ENCODE peak calls at places on chromosomes 1 and 21, in five cellular contexts. One of them, this sample, is unnamed.

GRCh38 chr1:171160181-171160580 is 24.9 kb upstream of the FMO2 start:
- DNase-seq in mesendoderm: no peak
- DNase-seq in CD4-positive, alpha-beta memory T cell: no peak
- DNase-seq in adipocyte: no peak
- DNase-seq in GM23248: no peak
- DNase-seq in this sample: no peak

GRCh38 chr1:226002667-226003501 is 3.7 kb upstream of the SDE2 start:
- DNase-seq in mesendoderm: peak; percentile 97
- DNase-seq in CD4-positive, alpha-beta memory T cell: no peak
- DNase-seq in adipocyte: no peak
- DNase-seq in GM23248: peak; percentile 90
- DNase-seq in this sample: no peak

GRCh38 chr1:230430499-230430898 is 4.4 kb upstream of the PGBD5 start:
- DNase-seq in mesendoderm: no peak
- DNase-seq in CD4-positive, alpha-beta memory T cell: no peak
- DNase-seq in adipocyte: no peak
- DNase-seq in GM23248: no peak
- DNase-seq in this sample: no peak

GRCh38 chr1:245500546-245500945 is 345.8 kb downstream of the KIF26B start:
- DNase-seq in mesendoderm: peak; percentile 57
- DNase-seq in CD4-positive, alpha-beta memory T cell: no peak
- DNase-seq in adipocyte: peak; percentile 96
- DNase-seq in GM23248: peak; percentile 96
- DNase-seq in this sample: no peak

GRCh38 chr1:41354956-41355355 is 6.3 kb upstream of the FOXO6 start:
- DNase-seq in mesendoderm: no peak
- DNase-seq in CD4-positive, alpha-beta memory T cell: no peak
- DNase-seq in adipocyte: no peak
- DNase-seq in GM23248: no peak
- DNase-seq in this sample: no peak

GRCh38 chr1:47262787-47263413 is 30.9 kb upstream of the TAL1 start:
- DNase-seq in mesendoderm: peak; percentile 66
- DNase-seq in CD4-positive, alpha-beta memory T cell: peak; percentile 8
- DNase-seq in adipocyte: peak; percentile 43
- DNase-seq in GM23248: peak; percentile 73
- DNase-seq in this sample: peak; percentile 33

GRCh38 chr21:17539323-17539722 is 26.5 kb downstream of the CXADR start:
- DNase-seq in mesendoderm: no peak
- DNase-seq in CD4-positive, alpha-beta memory T cell: no peak
- DNase-seq in adipocyte: no peak
- DNase-seq in GM23248: no peak
- DNase-seq in this sample: no peak

GRCh38 chr1:3119748-3120524 is 50.9 kb downstream of the PRDM16 start:
- DNase-seq in mesendoderm: peak; percentile 14
- DNase-seq in CD4-positive, alpha-beta memory T cell: no peak
- DNase-seq in adipocyte: no peak
- DNase-seq in GM23248: no peak
- DNase-seq in this sample: no peak

GRCh38 chr1:17776426-17776825 is 21.3 kb downstream of the ACTL8 start:
- DNase-seq in mesendoderm: no peak
- DNase-seq in CD4-positive, alpha-beta memory T cell: no peak
- DNase-seq in adipocyte: no peak
- DNase-seq in GM23248: no peak
- DNase-seq in this sample: no peak

GRCh38 chr1:1004780-1005697 is 5.1 kb upstream of the HES4 start:
- DNase-seq in mesendoderm: peak; percentile 76
- DNase-seq in CD4-positive, alpha-beta memory T cell: no peak
- DNase-seq in adipocyte: peak; percentile 32
- DNase-seq in GM23248: peak; percentile 62
- DNase-seq in this sample: no peak

GRCh38 chr1:153344718-153345025 is 4.0 kb downstream of the PGLYRP4 start:
- DNase-seq in mesendoderm: no peak
- DNase-seq in CD4-positive, alpha-beta memory T cell: no peak
- DNase-seq in adipocyte: no peak
- DNase-seq in GM23248: no peak
- DNase-seq in this sample: no peak

GRCh38 chr1:16053781-16054502 is 10.4 kb downstream of the CLCNKB start:
- DNase-seq in mesendoderm: no peak
- DNase-seq in CD4-positive, alpha-beta memory T cell: no peak
- DNase-seq in adipocyte: no peak
- DNase-seq in GM23248: no peak
- DNase-seq in this sample: no peak

GRCh38 chr1:181149326-181150000 is 61.0 kb downstream of the IER5 start:
- DNase-seq in mesendoderm: no peak
- DNase-seq in CD4-positive, alpha-beta memory T cell: peak; percentile 77
- DNase-seq in adipocyte: no peak
- DNase-seq in GM23248: no peak
- DNase-seq in this sample: no peak

GRCh38 chr1:206608108-206608698 is 4.1 kb downstream of the EIF2D start:
- DNase-seq in mesendoderm: peak; percentile 45
- DNase-seq in CD4-positive, alpha-beta memory T cell: peak; percentile 52
- DNase-seq in adipocyte: peak; percentile 60
- DNase-seq in GM23248: peak; percentile 68
- DNase-seq in this sample: no peak

GRCh38 chr1:150708595-150708994 is 11.6 kb upstream of the GOLPH3L start:
- DNase-seq in mesendoderm: no peak
- DNase-seq in CD4-positive, alpha-beta memory T cell: no peak
- DNase-seq in adipocyte: no peak
- DNase-seq in GM23248: no peak
- DNase-seq in this sample: no peak

GRCh38 chr1:31662463-31662862 is 17.8 kb upstream of the PEF1 start:
- DNase-seq in mesendoderm: no peak
- DNase-seq in CD4-positive, alpha-beta memory T cell: no peak
- DNase-seq in adipocyte: no peak
- DNase-seq in GM23248: no peak
- DNase-seq in this sample: no peak

GRCh38 chr1:1069061-1069710 is 4.9 kb downstream of the RNF223 start:
- DNase-seq in mesendoderm: peak; percentile 88
- DNase-seq in CD4-positive, alpha-beta memory T cell: peak; percentile 91
- DNase-seq in adipocyte: peak; percentile 58
- DNase-seq in GM23248: peak; percentile 60
- DNase-seq in this sample: peak; percentile 61

GRCh38 chr1:51969038-51969705 is 21.3 kb downstream of the RAB3B start:
- DNase-seq in mesendoderm: no peak
- DNase-seq in CD4-positive, alpha-beta memory T cell: no peak
- DNase-seq in adipocyte: peak; percentile 89
- DNase-seq in GM23248: peak; percentile 99
- DNase-seq in this sample: peak; percentile 56

GRCh38 chr21:34693192-34693810 is 24.5 kb downstream of the CLIC6 start:
- DNase-seq in mesendoderm: peak; percentile 85
- DNase-seq in CD4-positive, alpha-beta memory T cell: peak; percentile 47
- DNase-seq in adipocyte: peak; percentile 91
- DNase-seq in GM23248: peak; percentile 81
- DNase-seq in this sample: peak; percentile 41

GRCh38 chr1:175410560-175410959 is 218.0 kb upstream of the KIAA0040 start:
- DNase-seq in mesendoderm: no peak
- DNase-seq in CD4-positive, alpha-beta memory T cell: no peak
- DNase-seq in adipocyte: no peak
- DNase-seq in GM23248: no peak
- DNase-seq in this sample: no peak

GRCh38 chr1:165395522-165396300 is 39.2 kb upstream of the LMX1A start:
- DNase-seq in mesendoderm: no peak
- DNase-seq in CD4-positive, alpha-beta memory T cell: no peak
- DNase-seq in adipocyte: no peak
- DNase-seq in GM23248: no peak
- DNase-seq in this sample: no peak

GRCh38 chr1:153212201-153212600 is 5.2 kb upstream of the PRR9 start:
- DNase-seq in mesendoderm: peak; percentile 88
- DNase-seq in CD4-positive, alpha-beta memory T cell: no peak
- DNase-seq in adipocyte: no peak
- DNase-seq in GM23248: no peak
- DNase-seq in this sample: no peak

GRCh38 chr1:1567152-1567830 is 7.4 kb downstream of the SSU72 start:
- DNase-seq in mesendoderm: no peak
- DNase-seq in CD4-positive, alpha-beta memory T cell: no peak
- DNase-seq in adipocyte: no peak
- DNase-seq in GM23248: no peak
- DNase-seq in this sample: no peak

GRCh38 chr21:27365394-27365793 is 398.5 kb upstream of the ADAMTS5 start:
- DNase-seq in mesendoderm: no peak
- DNase-seq in CD4-positive, alpha-beta memory T cell: no peak
- DNase-seq in adipocyte: no peak
- DNase-seq in GM23248: peak; percentile 24
- DNase-seq in this sample: no peak

GRCh38 chr1:110674337-110675059 is at the start of gene KCNA3:
- DNase-seq in mesendoderm: peak; percentile 74
- DNase-seq in CD4-positive, alpha-beta memory T cell: peak; percentile 69
- DNase-seq in adipocyte: no peak
- DNase-seq in GM23248: peak; percentile 18
- DNase-seq in this sample: no peak

GRCh38 chr1:168121314-168122029 is 15.3 kb downstream of the GPR161 start:
- DNase-seq in mesendoderm: no peak
- DNase-seq in CD4-positive, alpha-beta memory T cell: no peak
- DNase-seq in adipocyte: peak; percentile 58
- DNase-seq in GM23248: peak; percentile 79
- DNase-seq in this sample: no peak

GRCh38 chr1:224507771-224508523 is 73.3 kb upstream of the WDR26 start:
- DNase-seq in mesendoderm: no peak
- DNase-seq in CD4-positive, alpha-beta memory T cell: no peak
- DNase-seq in adipocyte: peak; percentile 78
- DNase-seq in GM23248: peak; percentile 59
- DNase-seq in this sample: no peak

GRCh38 chr1:205585835-205586785 is 45.7 kb downstream of the ELK4 start:
- DNase-seq in mesendoderm: no peak
- DNase-seq in CD4-positive, alpha-beta memory T cell: no peak
- DNase-seq in adipocyte: no peak
- DNase-seq in GM23248: no peak
- DNase-seq in this sample: no peak

GRCh38 chr1:30684881-30685795 is 38.2 kb downstream of the MATN1 start:
- DNase-seq in mesendoderm: peak; percentile 99
- DNase-seq in CD4-positive, alpha-beta memory T cell: no peak
- DNase-seq in adipocyte: no peak
- DNase-seq in GM23248: no peak
- DNase-seq in this sample: no peak

GRCh38 chr1:207750901-207751300 is 953 bp upstream of the CD46 start:
- DNase-seq in mesendoderm: no peak
- DNase-seq in CD4-positive, alpha-beta memory T cell: no peak
- DNase-seq in adipocyte: no peak
- DNase-seq in GM23248: peak; percentile 1
- DNase-seq in this sample: no peak
- H3K4me1 ChIP-seq in mesendoderm: peaks cover 4% of the 10 kb centered on the region
- H3K4me1 ChIP-seq in CD4-positive, alpha-beta memory T cell: peaks cover 63% of the 10 kb centered on the region
- H3K4me1 ChIP-seq in adipocyte: peaks cover 53% of the 10 kb centered on the region
- H3K4me1 ChIP-seq in GM23248: peaks cover 26% of the 10 kb centered on the region
- H3K4me1 ChIP-seq in this sample: peaks cover 20% of the 10 kb centered on the region

DNA sequence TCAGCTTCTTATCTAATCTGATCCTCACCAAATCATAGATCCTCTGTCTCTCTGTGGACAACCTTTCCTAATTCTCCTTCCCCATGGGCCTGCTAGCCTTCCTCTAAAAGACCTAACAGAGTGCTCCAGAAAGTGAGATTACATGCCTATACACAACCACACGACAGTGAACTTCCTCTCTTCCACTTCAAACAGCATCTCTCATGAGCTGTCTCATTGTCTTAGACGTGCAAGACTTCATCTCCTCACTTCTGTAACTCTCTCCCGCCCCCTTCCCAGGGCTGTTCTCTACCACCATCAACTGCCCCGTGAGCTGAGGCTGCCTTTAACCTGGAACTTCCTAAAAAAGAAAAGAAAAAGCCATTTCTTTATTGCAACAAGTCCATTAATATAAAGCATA is 14.1 kb upstream of the A3GALT2 start:
- DNase-seq in mesendoderm: peak; percentile 34
- DNase-seq in CD4-positive, alpha-beta memory T cell: no peak
- DNase-seq in adipocyte: no peak
- DNase-seq in GM23248: peak; percentile 26
- DNase-seq in this sample: no peak
- H3K4me1 ChIP-seq in mesendoderm: peaks cover 17% of the 10 kb centered on the region
- H3K4me1 ChIP-seq in CD4-positive, alpha-beta memory T cell: peaks cover 11% of the 10 kb centered on the region
- H3K4me1 ChIP-seq in adipocyte: peaks cover 88% of the 10 kb centered on the region
- H3K4me1 ChIP-seq in GM23248: peaks cover 66% of the 10 kb centered on the region
- H3K4me1 ChIP-seq in this sample: peaks cover 76% of the 10 kb centered on the region

GRCh38 chr1:94917251-94917650 is 9.7 kb downstream of the CNN3 start:
- DNase-seq in mesendoderm: no peak
- DNase-seq in CD4-positive, alpha-beta memory T cell: no peak
- DNase-seq in adipocyte: no peak
- DNase-seq in GM23248: peak; percentile 47
- DNase-seq in this sample: no peak
- H3K4me1 ChIP-seq in mesendoderm: peaks cover 18% of the 10 kb centered on the region
- H3K4me1 ChIP-seq in CD4-positive, alpha-beta memory T cell: no peaks in the 10 kb centered on the region
- H3K4me1 ChIP-seq in adipocyte: peaks cover 47% of the 10 kb centered on the region
- H3K4me1 ChIP-seq in GM23248: peaks cover 58% of the 10 kb centered on the region
- H3K4me1 ChIP-seq in this sample: no peaks in the 10 kb centered on the region

GRCh38 chr1:211578640-211579433 is at the start of gene SLC30A1:
- DNase-seq in mesendoderm: peak; percentile 98
- DNase-seq in CD4-positive, alpha-beta memory T cell: peak; percentile 99
- DNase-seq in adipocyte: peak; percentile 100
- DNase-seq in GM23248: peak; percentile 100
- DNase-seq in this sample: peak; percentile 68

GRCh38 chr1:211581521-211581920 is 2.6 kb upstream of the SLC30A1 start:
- DNase-seq in mesendoderm: no peak
- DNase-seq in CD4-positive, alpha-beta memory T cell: no peak
- DNase-seq in adipocyte: peak; percentile 87
- DNase-seq in GM23248: peak; percentile 92
- DNase-seq in this sample: no peak

GRCh38 chr1:211577826-211578639 is 928 bp downstream of the SLC30A1 start:
- DNase-seq in mesendoderm: peak; percentile 90
- DNase-seq in CD4-positive, alpha-beta memory T cell: peak; percentile 69
- DNase-seq in adipocyte: peak; percentile 89
- DNase-seq in GM23248: peak; percentile 86
- DNase-seq in this sample: peak; percentile 42

GRCh38 chr1:211579434-211580302 is 707 bp upstream of the SLC30A1 start:
- DNase-seq in mesendoderm: peak; percentile 91
- DNase-seq in CD4-positive, alpha-beta memory T cell: no peak
- DNase-seq in adipocyte: peak; percentile 77
- DNase-seq in GM23248: peak; percentile 70
- DNase-seq in this sample: no peak

DNA sequence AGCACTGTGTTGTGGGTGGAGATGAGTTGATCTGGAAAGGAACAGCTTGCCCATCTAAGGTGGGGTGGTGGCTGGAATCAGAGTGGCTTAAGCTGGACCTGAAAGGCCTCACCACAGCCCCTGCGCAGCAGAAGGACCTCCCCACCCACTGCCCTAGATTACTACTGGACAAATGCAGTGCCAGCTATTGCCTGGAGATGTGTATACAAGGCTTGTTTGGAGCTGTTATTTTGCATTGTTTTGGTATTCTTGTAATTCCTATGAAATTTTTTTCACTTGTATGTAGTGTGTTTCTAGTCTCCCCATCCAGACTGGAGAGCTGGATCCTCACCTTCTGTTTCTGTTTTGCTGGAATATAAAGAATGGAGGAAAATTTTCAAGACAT is 1.3 kb upstream of the SLC30A1 start:
- DNase-seq in mesendoderm: no peak
- DNase-seq in CD4-positive, alpha-beta memory T cell: no peak
- DNase-seq in adipocyte: peak; percentile 25
- DNase-seq in GM23248: peak; percentile 36
- DNase-seq in this sample: no peak
- H3K4me1 ChIP-seq in mesendoderm: peaks cover 6% of the 10 kb centered on the region
- H3K4me1 ChIP-seq in CD4-positive, alpha-beta memory T cell: peaks cover 35% of the 10 kb centered on the region
- H3K4me1 ChIP-seq in adipocyte: peaks cover 54% of the 10 kb centered on the region
- H3K4me1 ChIP-seq in GM23248: peaks cover 48% of the 10 kb centered on the region
- H3K4me1 ChIP-seq in this sample: peaks cover 21% of the 10 kb centered on the region

GRCh38 chr1:18947570-18947969 is 8.9 kb downstream of the IFFO2 start:
- DNase-seq in mesendoderm: no peak
- DNase-seq in CD4-positive, alpha-beta memory T cell: no peak
- DNase-seq in adipocyte: no peak
- DNase-seq in GM23248: peak; percentile 57
- DNase-seq in this sample: no peak
- H3K4me1 ChIP-seq in mesendoderm: peaks cover 12% of the 10 kb centered on the region
- H3K4me1 ChIP-seq in CD4-positive, alpha-beta memory T cell: peaks cover 98% of the 10 kb centered on the region
- H3K4me1 ChIP-seq in adipocyte: peaks cover 54% of the 10 kb centered on the region
- H3K4me1 ChIP-seq in GM23248: peaks cover 66% of the 10 kb centered on the region
- H3K4me1 ChIP-seq in this sample: peaks cover 81% of the 10 kb centered on the region

GRCh38 chr1:201504799-201505504 is 2.0 kb downstream of the CSRP1 start:
- DNase-seq in mesendoderm: no peak
- DNase-seq in CD4-positive, alpha-beta memory T cell: no peak
- DNase-seq in adipocyte: no peak
- DNase-seq in GM23248: no peak
- DNase-seq in this sample: no peak
- H3K4me1 ChIP-seq in mesendoderm: peaks cover 13% of the 10 kb centered on the region
- H3K4me1 ChIP-seq in CD4-positive, alpha-beta memory T cell: peaks cover 37% of the 10 kb centered on the region
- H3K4me1 ChIP-seq in adipocyte: peaks cover 48% of the 10 kb centered on the region
- H3K4me1 ChIP-seq in GM23248: peaks cover 65% of the 10 kb centered on the region
- H3K4me1 ChIP-seq in this sample: peaks cover 53% of the 10 kb centered on the region

This sample was measured in Panc1.